ENCODE peak calls at places on chromosome 11, in ten cellular contexts. E, W, H, F, C, O, L, K, S and X are unnamed samples.

GRCh38 chr11:6362185-6362867 is 27.9 kb upstream of the SMPD1 start:
- DNase-seq in H (no peak), F (no peak), O (no peak), K (no peak), E (no peak), W (no peak), S (no peak), L (no peak), C (no peak), X (no peak)

GRCh38 chr11:64453466-64453865 is 94.5 kb downstream of the RPS6KA4 start:
- DNase-seq in H (no peak), E (no peak), C (no peak), O (no peak), F (no peak), W (no peak), L (no peak), K (peak), S (no peak), X (no peak)

GRCh38 chr11:111855506-111855905 is 15.9 kb downstream of the ALG9 start:
- DNase-seq in S (no peak), W (no peak), F (no peak), O (no peak), E (no peak), H (no peak), K (no peak), L (no peak), C (no peak), X (no peak)

GRCh38 chr11:72232260-72233055 is 7.9 kb downstream of the INPPL1 start:
- DNase-seq in F (no peak), K (no peak), E (no peak), L (no peak), C (no peak), S (peak), H (no peak), W (no peak), O (no peak), X (no peak)

GRCh38 chr11:133934599-133935550 is 21.9 kb downstream of the IGSF9B start:
- DNase-seq in O (no peak), H (peak), F (no peak), C (no peak), K (no peak), S (no peak), W (no peak), E (peak), L (no peak), X (peak)

GRCh38 chr11:99148352-99148751 is 127.6 kb downstream of the CNTN5 start:
- DNase-seq in W (no peak), K (no peak), F (no peak), H (peak), C (no peak), S (no peak), L (no peak), O (no peak), E (no peak), X (no peak)

GRCh38 chr11:73396985-73397384 is 20.8 kb downstream of the RELT start:
- DNase-seq in H (no peak), E (no peak), S (no peak), C (no peak), K (no peak), O (no peak), F (no peak), L (no peak), W (no peak), X (no peak)

GRCh38 chr11:130001491-130002351 is 914 bp downstream of the PRDM10 start:
- DNase-seq in S (no peak), F (peak), L (no peak), O (peak), C (no peak), E (peak), H (peak), W (no peak), K (peak), X (no peak)

GRCh38 chr11:36566407-36567053 is 1.3 kb upstream of the RAG1 start:
- DNase-seq in S (no peak), C (no peak), K (no peak), W (no peak), H (no peak), F (no peak), O (no peak), E (no peak), L (no peak), X (no peak)

GRCh38 chr11:33899383-33900037 is 7.6 kb upstream of the LMO2 start:
- DNase-seq in L (no peak), E (peak), S (no peak), C (no peak), F (no peak), W (no peak), H (peak), O (no peak), K (peak), X (no peak)

GRCh38 chr11:62033191-62034044 is 66.0 kb upstream of the FTH1 start:
- DNase-seq in W (no peak), L (no peak), E (no peak), S (no peak), C (no peak), H (no peak), F (no peak), K (no peak), O (no peak), X (no peak)

GRCh38 chr11:102580185-102580951 is 44.8 kb downstream of the MMP20 start:
- DNase-seq in F (no peak), H (no peak), O (no peak), K (no peak), S (no peak), C (no peak), E (peak), L (no peak), W (peak), X (no peak)

GRCh38 chr11:65440831-65441499 is 18.4 kb downstream of the NEAT1 start:
- DNase-seq in F (no peak), C (no peak), O (no peak), W (no peak), S (no peak), L (no peak), H (peak), E (no peak), K (peak), X (no peak)

GRCh38 chr11:75269367-75269660 is 28.7 kb downstream of the TPBGL start:
- DNase-seq in W (no peak), L (no peak), E (no peak), O (no peak), F (no peak), S (no peak), K (no peak), C (no peak), H (no peak), X (no peak)

GRCh38 chr11:65183201-65183891 is 1.6 kb downstream of the CAPN1 start:
- DNase-seq in O (no peak), W (no peak), H (no peak), L (no peak), C (no peak), K (peak), S (no peak), F (no peak), E (no peak), X (peak)

GRCh38 chr11:47440054-47440476 is 8.9 kb downstream of the RAPSN start:
- DNase-seq in S (no peak), K (no peak), L (no peak), C (no peak), F (no peak), O (no peak), W (no peak), H (no peak), E (no peak), X (no peak)

DNA sequence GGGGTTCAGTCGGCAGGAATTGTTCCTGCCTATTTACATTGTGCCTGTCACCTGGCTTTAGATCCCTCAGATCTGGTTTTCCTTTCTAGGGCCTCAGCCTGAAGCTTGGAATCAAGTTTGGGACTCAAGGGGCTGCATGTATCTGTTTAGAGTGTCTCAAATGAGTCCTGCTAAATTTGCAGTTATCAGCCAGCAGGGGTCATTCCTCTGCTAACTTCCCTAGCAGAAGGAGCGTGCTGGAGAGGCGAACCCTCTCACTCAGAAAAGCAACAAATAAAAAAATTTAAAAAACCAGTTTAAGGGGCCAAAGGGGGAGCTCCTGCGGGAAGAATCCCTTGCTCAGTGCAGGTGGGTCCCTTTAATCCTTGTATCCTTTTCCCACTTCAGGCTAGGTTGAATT is 1220.2 kb downstream of the JRKL start:
- DNase-seq in F (no peak), E (no peak), S (no peak), O (no peak), W (no peak), H (no peak), L (no peak), C (no peak), K (no peak), X (no peak)
- TF ChIP-seq CTCF in F (no peak), E (no peak), S (peak), O (no peak), W (peak), H (peak), L (no peak), C (no peak), K (no peak), X (no peak)

DNA sequence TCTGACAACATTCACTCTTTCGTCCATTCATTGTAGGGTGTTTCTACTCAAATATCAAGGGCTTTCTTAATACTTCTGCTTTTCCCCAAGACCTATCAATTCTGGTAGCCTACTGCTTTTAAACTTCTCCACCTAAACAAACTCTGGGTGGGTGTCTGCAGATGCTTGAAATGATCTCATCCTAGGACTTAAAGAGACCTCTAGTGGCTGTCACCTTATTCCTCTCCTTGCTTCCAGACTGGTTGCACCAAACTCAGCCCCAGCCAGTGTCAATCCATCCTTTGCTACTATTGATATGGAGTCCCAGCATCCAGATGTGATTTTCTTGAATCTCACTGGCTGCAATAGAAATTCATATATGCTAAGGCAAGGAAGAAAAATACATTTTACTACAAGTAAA is 274.7 kb downstream of the NXPE2 start:
- DNase-seq in C (no peak), L (no peak), W (no peak), H (no peak), K (no peak), E (no peak), F (no peak), O (no peak), S (no peak), X (no peak)
- TF ChIP-seq CTCF in C (no peak), L (no peak), W (no peak), H (no peak), K (no peak), E (no peak), F (no peak), O (no peak), S (no peak), X (no peak)

DNA sequence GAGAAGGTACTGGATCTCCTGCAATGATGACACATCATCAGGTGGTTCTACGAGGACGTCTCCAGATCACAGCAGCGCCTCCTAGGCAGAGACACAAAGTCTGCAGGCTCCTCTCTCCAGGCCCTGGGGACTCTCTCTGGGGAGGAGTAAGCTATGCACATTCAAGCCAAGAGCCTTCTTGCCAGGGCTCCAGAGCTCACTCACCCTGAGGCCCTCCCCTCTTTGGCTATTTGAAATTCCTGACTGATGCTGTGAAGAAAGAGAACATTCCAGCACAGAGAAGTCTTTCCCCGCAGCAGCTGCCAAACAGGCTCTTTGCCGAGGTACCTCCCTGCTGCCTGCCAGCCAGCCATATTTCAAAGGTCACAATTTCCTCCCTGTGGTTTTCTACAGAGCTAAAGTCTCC is 204.9 kb downstream of the CSNK2A3 start:
- DNase-seq in E (peak), O (no peak), C (no peak), W (peak), K (peak), F (no peak), S (peak), H (peak), L (no peak), X (peak)
- TF ChIP-seq CTCF in E (peak), O (no peak), C (peak), W (peak), K (no peak), F (no peak), S (peak), H (peak), L (no peak), X (peak)

GRCh38 chr11:89660234-89660633 is 49.9 kb upstream of the TRIM77 start:
- DNase-seq in O (no peak), C (no peak), S (no peak), L (no peak), H (no peak), F (no peak), W (no peak), K (no peak), E (no peak), X (no peak)
- TF ChIP-seq CTCF in O (no peak), C (no peak), S (no peak), L (no peak), H (no peak), F (no peak), W (no peak), K (peak), E (no peak), X (no peak)

GRCh38 chr11:94546886-94547285 is 3.2 kb downstream of the FUT4 start:
- DNase-seq in O (no peak), W (no peak), K (no peak), H (no peak), E (no peak), S (no peak), F (no peak), C (no peak), L (no peak), X (no peak)

GRCh38 chr11:94544582-94544831 is 786 bp downstream of the FUT4 start:
- DNase-seq in H (no peak), W (no peak), C (no peak), S (no peak), K (no peak), F (no peak), E (no peak), O (no peak), L (no peak), X (no peak)

GRCh38 chr11:94544832-94545640 is 1.3 kb downstream of the FUT4 start:
- DNase-seq in S (peak), F (no peak), E (no peak), C (peak), W (no peak), L (no peak), O (peak), K (peak), H (no peak), X (no peak)

GRCh38 chr11:94545641-94546470 is 2.1 kb downstream of the FUT4 start:
- DNase-seq in L (no peak), F (no peak), E (no peak), C (no peak), O (no peak), K (no peak), S (no peak), W (no peak), H (no peak), X (no peak)

GRCh38 chr11:94543695-94544581 is at the start of gene FUT4:
- DNase-seq in W (no peak), C (peak), K (peak), E (peak), L (peak), O (peak), H (peak), F (peak), S (peak), X (no peak)
- TF ChIP-seq CTCF in W (no peak), C (no peak), K (peak), E (no peak), L (no peak), O (no peak), H (no peak), F (no peak), S (no peak), X (peak)

DNA sequence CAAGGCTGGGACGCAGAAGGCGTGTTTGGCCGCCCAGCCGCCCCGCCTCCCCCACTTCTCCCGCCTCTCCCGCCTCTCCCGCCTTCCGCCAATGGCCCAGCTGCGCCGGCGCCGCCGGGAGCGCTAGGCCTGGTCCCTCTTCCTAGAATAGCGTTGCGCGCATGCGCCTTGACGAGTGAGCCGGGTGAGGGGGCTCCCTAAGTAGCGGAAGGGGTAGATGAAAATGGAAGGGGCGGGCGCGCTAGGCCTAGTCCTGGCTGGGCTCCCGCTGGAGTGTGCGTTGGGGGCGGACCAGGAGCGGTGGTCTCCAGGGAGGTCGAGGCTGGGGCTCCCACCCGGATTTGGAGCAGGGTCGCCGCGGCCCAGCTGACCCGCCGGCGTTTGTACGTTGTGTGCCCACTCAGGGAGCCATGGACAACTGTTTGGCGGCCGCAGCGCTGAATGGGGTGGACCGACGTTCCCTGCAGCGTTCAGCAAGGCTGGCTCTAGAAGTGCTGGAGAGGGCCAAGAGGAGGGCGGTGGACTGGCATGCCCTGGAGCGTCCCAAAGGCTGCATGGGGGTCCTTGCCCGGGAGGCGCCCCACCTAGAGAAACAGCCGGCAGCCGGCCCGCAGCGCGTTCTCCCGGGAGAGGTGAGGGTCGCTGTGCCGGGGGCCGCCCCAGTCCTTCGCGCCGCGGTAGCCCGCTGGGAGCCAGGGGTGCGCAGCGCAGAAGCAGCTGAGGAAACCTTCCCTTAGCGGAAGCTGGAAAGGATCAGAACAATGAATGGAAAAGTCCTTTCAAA is at the start of gene AKIP1:
- DNase-seq in H (peak), E (peak), W (peak), F (peak), O (peak), L (peak), C (peak), K (peak), S (peak), X (peak)
- TF ChIP-seq CTCF in H (peak), E (no peak), W (no peak), F (no peak), O (no peak), L (no peak), C (no peak), K (no peak), S (no peak), X (no peak)

DNA sequence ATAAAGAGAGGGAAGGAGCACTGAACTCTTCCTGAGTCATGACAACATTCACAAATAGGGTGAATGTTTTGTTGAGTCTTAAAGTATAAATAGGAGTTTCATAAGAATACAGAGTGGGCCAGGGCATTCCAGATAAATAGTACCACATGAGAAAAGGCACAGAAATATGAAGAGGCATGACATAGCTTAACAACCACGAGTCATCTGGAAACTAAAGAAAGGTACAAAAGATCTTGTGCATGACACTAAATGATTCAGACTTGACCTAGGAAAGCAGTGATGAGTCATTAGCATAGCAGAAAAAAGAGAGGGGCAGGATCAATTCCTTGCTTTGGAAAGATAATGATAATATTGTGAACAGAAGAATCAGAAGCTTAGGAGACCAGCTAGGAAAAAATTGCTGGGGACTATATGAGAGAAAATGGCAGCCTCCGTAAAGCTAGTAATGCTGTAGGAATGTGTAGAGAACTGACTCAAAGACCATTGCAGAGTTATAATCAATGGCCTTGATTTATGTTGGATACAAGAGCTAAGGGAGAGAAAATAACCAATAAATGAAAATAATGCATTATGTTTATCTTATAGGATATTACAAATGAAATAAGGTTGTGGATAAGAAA is 47.6 kb upstream of the FIBIN start:
- DNase-seq in S (no peak), F (no peak), K (no peak), L (no peak), W (peak), H (peak), O (no peak), E (peak), C (no peak), X (no peak)
- TF ChIP-seq CTCF in S (no peak), F (no peak), K (no peak), L (no peak), W (no peak), H (no peak), O (no peak), E (no peak), C (no peak), X (no peak)